ENCODE peak calls at places on chromosomes 11 and 22, in seven cellular contexts. X is right cardiac atrium; G is activated CD8-positive, alpha-beta T cell treated with anti-CD3 and anti-CD28 coated beads, Interleukin-2, amount 10 ng/mL, durations not matched to agents 7 days and 5 days; P is stimulated activated naive B cell treated with anti-CD40 and anti-IgM and Interleukin-4, amounts not matched to agents 10 μg/mL and 1 μg/mL and 100 μg/mL, for 72 hours; M is activated naive CD8-positive, alpha-beta T cell treated with anti-CD3 and anti-CD28 coated beads, Interleukin-2, amount 50 U/mL, for 24 hours; U is upper lobe of right lung; A is HepG2. Q is an unnamed sample.

GRCh38 chr11:128564642-128565245 is 22.6 kb downstream of the ETS1 start:
- ATAC-seq in X (no peak), G (no peak), P (peak), M (no peak), U (no peak), A (no peak), Q (peak)

GRCh38 chr11:111957663-111958415 is 20.7 kb downstream of the DIXDC1 start:
- ATAC-seq in X (peak), G (no peak), P (no peak), M (no peak), U (no peak), A (no peak), Q (no peak)

GRCh38 chr11:62489204-62489603 is 57.4 kb downstream of the AHNAK start:
- ATAC-seq in X (no peak), G (no peak), P (no peak), M (no peak), U (no peak), A (no peak), Q (no peak)

GRCh38 chr11:112656772-112657428 is 304.3 kb upstream of the NCAM1 start:
- ATAC-seq in X (peak), G (no peak), P (no peak), M (no peak), U (no peak), A (no peak), Q (no peak)

GRCh38 chr22:37230673-37231405 is 13.2 kb downstream of the RAC2 start:
- ATAC-seq in X (no peak), G (peak), P (peak), M (peak), U (no peak), A (no peak), Q (peak)

GRCh38 chr11:122922893-122923292 is 40.3 kb downstream of the JHY start:
- ATAC-seq in X (no peak), G (no peak), P (no peak), M (no peak), U (no peak), A (peak), Q (no peak)

GRCh38 chr11:3855808-3856491 is 486 bp downstream of the STIM1 start:
- ATAC-seq in X (peak), G (peak), P (peak), M (peak), U (peak), A (peak), Q (peak)

GRCh38 chr22:19679476-19680099 is 34.7 kb upstream of the SEPTIN5 start:
- ATAC-seq in X (peak), G (no peak), P (no peak), M (no peak), U (peak), A (peak), Q (no peak)

GRCh38 chr11:78255919-78256318 is 67.2 kb downstream of the USP35 start:
- ATAC-seq in X (no peak), G (no peak), P (no peak), M (no peak), U (no peak), A (no peak), Q (no peak)

GRCh38 chr11:77147668-77148321 is 19.7 kb downstream of the MYO7A start:
- ATAC-seq in X (peak), G (peak), P (peak), M (peak), U (peak), A (no peak), Q (peak)

GRCh38 chr11:122145715-122146274 is 29.8 kb upstream of the BLID start:
- ATAC-seq in X (no peak), G (no peak), P (no peak), M (no peak), U (no peak), A (no peak), Q (no peak)

GRCh38 chr22:34055525-34056200 is 135.4 kb upstream of the LARGE1 start:
- ATAC-seq in X (peak), G (no peak), P (peak), M (no peak), U (no peak), A (peak), Q (no peak)

GRCh38 chr22:28043269-28043668 is 124.2 kb upstream of the PITPNB start:
- ATAC-seq in X (no peak), G (no peak), P (no peak), M (no peak), U (no peak), A (no peak), Q (no peak)

GRCh38 chr11:27698872-27699241 is 1.4 kb downstream of the BDNF start:
- ATAC-seq in X (peak), G (peak), P (peak), M (peak), U (peak), A (peak), Q (peak)

GRCh38 chr22:46079093-46079860 is 71.0 kb upstream of the PPARA start:
- ATAC-seq in X (peak), G (no peak), P (no peak), M (no peak), U (no peak), A (no peak), Q (no peak)

GRCh38 chr11:29943347-29943746 is 73.5 kb downstream of the KCNA4 start:
- ATAC-seq in X (no peak), G (no peak), P (no peak), M (no peak), U (no peak), A (no peak), Q (no peak)

GRCh38 chr11:134047586-134047999 is 21.3 kb upstream of the JAM3 start:
- ATAC-seq in X (peak), G (no peak), P (no peak), M (no peak), U (peak), A (no peak), Q (no peak)

GRCh38 chr22:30655532-30655931 is 12.1 kb downstream of the DUSP18 start:
- ATAC-seq in X (no peak), G (no peak), P (no peak), M (no peak), U (no peak), A (no peak), Q (no peak)

GRCh38 chr11:61626580-61627380 is 45.9 kb upstream of the SYT7 start:
- ATAC-seq in X (peak), G (no peak), P (no peak), M (no peak), U (peak), A (peak), Q (no peak)

GRCh38 chr11:66979336-66979980 is 4.4 kb downstream of the C11orf86 start:
- ATAC-seq in X (no peak), G (no peak), P (no peak), M (no peak), U (no peak), A (no peak), Q (no peak)

GRCh38 chr11:4068962-4069361 is 25.6 kb upstream of the RRM1 start:
- ATAC-seq in X (no peak), G (no peak), P (no peak), M (no peak), U (peak), A (no peak), Q (no peak)

GRCh38 chr11:10793470-10794255 is 15.1 kb downstream of the EIF4G2 start:
- ATAC-seq in X (no peak), G (no peak), P (no peak), M (no peak), U (no peak), A (no peak), Q (no peak)

GRCh38 chr11:62514151-62514550 is 32.5 kb downstream of the AHNAK start:
- ATAC-seq in X (peak), G (peak), P (peak), M (peak), U (peak), A (peak), Q (peak)

GRCh38 chr11:19628018-19628417 is 84.6 kb upstream of the NAV2 start:
- ATAC-seq in X (peak), G (no peak), P (no peak), M (no peak), U (peak), A (no peak), Q (no peak)

GRCh38 chr22:40476341-40476740 is 105.9 kb downstream of the SGSM3 start:
- ATAC-seq in X (no peak), G (no peak), P (no peak), M (no peak), U (no peak), A (no peak), Q (no peak)

GRCh38 chr11:134027671-134028070 is 41.2 kb upstream of the JAM3 start:
- ATAC-seq in X (no peak), G (peak), P (no peak), M (peak), U (no peak), A (no peak), Q (no peak)

GRCh38 chr11:92180664-92181251 is 43.9 kb upstream of the FAT3 start:
- ATAC-seq in X (no peak), G (no peak), P (no peak), M (no peak), U (no peak), A (no peak), Q (no peak)

GRCh38 chr11:13434247-13435205 is 28.5 kb downstream of the BTBD10 start:
- ATAC-seq in X (no peak), G (no peak), P (no peak), M (no peak), U (peak), A (no peak), Q (no peak)

GRCh38 chr22:34623580-34623979 is 442.4 kb upstream of the ISX start:
- ATAC-seq in X (no peak), G (no peak), P (no peak), M (no peak), U (no peak), A (no peak), Q (no peak)

GRCh38 chr22:50208939-50209892 is 8.4 kb downstream of the SELENOO start:
- ATAC-seq in X (peak), G (peak), P (peak), M (peak), U (peak), A (peak), Q (peak)

GRCh38 chr22:41696714-41697113 is 2.6 kb upstream of the MEI1 start:
- ATAC-seq in X (peak), G (no peak), P (peak), M (no peak), U (no peak), A (peak), Q (no peak)

GRCh38 chr11:113951487-113951886 is 23.4 kb upstream of the HTR3A start:
- ATAC-seq in X (no peak), G (no peak), P (no peak), M (no peak), U (no peak), A (peak), Q (no peak)

GRCh38 chr11:111737877-111738205 is 28.3 kb downstream of the PPP2R1B start:
- ATAC-seq in X (peak), G (no peak), P (no peak), M (no peak), U (no peak), A (peak), Q (no peak)

GRCh38 chr11:11871991-11872401 is 30.2 kb downstream of the USP47 start:
- ATAC-seq in X (peak), G (no peak), P (no peak), M (peak), U (peak), A (no peak), Q (no peak)

GRCh38 chr22:45996241-45997076 is 19.5 kb upstream of the WNT7B start:
- ATAC-seq in X (peak), G (no peak), P (peak), M (no peak), U (peak), A (peak), Q (peak)